ENCODE peak calls at places on chromosomes 7 and 10, in eight cellular contexts. B is GM23248; W is stomach; M is Jurkat, Clone E6-1; X is heart left ventricle; A is Caco-2; H is brain microvascular endothelial cell; C is HCT116. Q is an unnamed sample.

GRCh38 chr10:109668137-109668536 is 255.2 kb downstream of the XPNPEP1 start:
- DNase-seq in X (no peak), A (no peak), W (no peak), B (no peak), M (no peak), H (no peak), C (no peak), Q (no peak)

GRCh38 chr7:131400833-131401593 is 73.3 kb downstream of the MKLN1 start:
- DNase-seq in A (no peak), W (no peak), C (no peak), X (no peak), M (no peak), H (no peak), B (peak; percentile 46), Q (no peak)

GRCh38 chr7:55132550-55132889 is 113.7 kb downstream of the EGFR start:
- DNase-seq in H (no peak), A (no peak), C (no peak), W (no peak), X (no peak), B (no peak), M (no peak), Q (no peak)

GRCh38 chr7:149297034-149297755 is 35.2 kb downstream of the ZNF783 start:
- DNase-seq in A (no peak), M (no peak), H (no peak), X (no peak), W (no peak), C (no peak), B (no peak), Q (no peak)

GRCh38 chr7:157651366-157652160 is 314.8 kb downstream of the DNAJB6 start:
- DNase-seq in X (no peak), M (no peak), H (no peak), W (no peak), C (no peak), A (no peak), B (no peak), Q (no peak)

GRCh38 chr7:135490783-135491182 is 19.1 kb downstream of the CNOT4 start:
- DNase-seq in C (no peak), B (peak; percentile 37), X (no peak), M (no peak), W (peak; percentile 53), A (no peak), H (peak; percentile 50), Q (no peak)

GRCh38 chr10:76071638-76072317 is 640.4 kb downstream of the LRMDA start:
- DNase-seq in C (no peak), M (no peak), X (no peak), W (no peak), H (no peak), B (no peak), A (no peak), Q (no peak)

GRCh38 chr7:139095194-139095659 is 14.3 kb downstream of the ZC3HAV1 start:
- DNase-seq in X (no peak), B (no peak), H (no peak), C (no peak), M (peak; percentile 98), W (no peak), A (no peak), Q (no peak)

GRCh38 chr10:18279202-18279601 is 139.0 kb downstream of the CACNB2 start:
- DNase-seq in X (no peak), W (no peak), B (peak; percentile 72), M (no peak), H (peak; percentile 9), C (no peak), A (no peak), Q (no peak)

GRCh38 chr10:119364941-119365340 is 157.6 kb downstream of the GRK5 start:
- DNase-seq in X (no peak), W (no peak), C (no peak), H (no peak), A (no peak), B (peak; percentile 29), M (no peak), Q (no peak)

GRCh38 chr10:53209941-53210611 is 437.5 kb upstream of the MBL2 start:
- DNase-seq in C (no peak), H (no peak), M (peak; percentile 3), X (no peak), W (no peak), B (peak; percentile 9), A (no peak), Q (no peak)

GRCh38 chr10:69684981-69685353 is 54.9 kb downstream of the FAM241B start:
- DNase-seq in C (no peak), A (no peak), X (no peak), H (no peak), W (no peak), M (no peak), B (no peak), Q (no peak)

GRCh38 chr10:69685802-69686585 is 55.9 kb downstream of the FAM241B start:
- DNase-seq in A (no peak), M (no peak), B (no peak), X (peak; percentile 87), C (no peak), W (peak; percentile 33), H (peak; percentile 55), Q (no peak)

GRCh38 chr10:69685426-69685801 is 55.4 kb downstream of the FAM241B start:
- DNase-seq in C (no peak), H (peak; percentile 38), B (no peak), A (no peak), X (no peak), M (no peak), W (no peak), Q (no peak)

GRCh38 chr10:69682955-69683474 is 53.0 kb downstream of the FAM241B start:
- DNase-seq in A (peak; percentile 9), C (no peak), B (no peak), W (no peak), H (no peak), M (no peak), X (no peak), Q (no peak)

DNA sequence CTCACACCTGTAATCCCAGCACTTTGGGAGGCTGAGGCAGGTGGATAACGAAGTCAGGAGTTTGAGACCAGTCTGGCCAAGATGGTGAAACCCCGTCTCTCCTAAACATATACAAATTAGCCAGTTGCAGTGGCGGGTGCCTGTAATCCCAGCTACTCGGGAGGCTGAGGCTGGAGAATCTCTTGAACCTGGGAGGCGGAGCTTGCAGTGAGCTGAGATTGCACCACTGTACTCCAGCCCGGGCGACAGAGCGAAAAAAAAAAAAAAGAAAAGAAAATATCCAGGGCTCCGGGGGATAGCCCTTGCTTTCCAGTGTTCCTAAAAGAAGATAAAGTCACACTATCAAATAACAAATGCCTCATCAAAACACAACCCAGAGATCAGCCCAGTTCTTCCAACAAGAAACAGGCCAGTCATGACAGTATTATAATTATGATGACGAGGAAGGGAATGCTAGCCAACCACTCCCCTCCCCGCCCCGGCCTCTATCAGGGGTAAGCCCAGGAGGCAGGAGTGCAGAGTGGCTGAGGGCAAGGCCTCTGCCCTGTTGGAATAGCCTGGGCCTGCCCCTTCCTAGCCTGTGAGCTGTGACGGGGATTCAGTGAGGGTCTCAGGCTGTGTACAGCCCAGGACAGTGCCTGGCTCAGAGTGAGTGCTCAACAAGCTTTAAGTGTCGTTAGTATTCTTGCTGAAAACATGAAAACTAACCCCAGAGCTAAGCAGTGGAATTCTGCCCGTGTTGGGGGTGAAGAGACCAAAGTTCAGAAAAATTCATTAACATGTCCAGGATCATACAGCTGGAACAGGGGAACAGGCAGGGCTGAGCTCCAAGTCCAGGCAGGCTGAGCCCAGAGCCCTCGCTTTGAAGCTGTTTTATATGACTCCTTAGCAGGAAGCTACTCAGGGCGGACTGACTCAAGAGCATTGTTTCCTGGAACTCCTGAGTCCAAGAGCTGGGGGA is 54.3 kb downstream of the FAM241B start:
- DNase-seq in B (peak; percentile 45), M (no peak), H (peak; percentile 63), W (peak; percentile 30), X (peak; percentile 65), C (no peak), A (peak; percentile 92), Q (no peak)
- H3K4me3 ChIP-seq in B (no peak overlapping the region), M (no peak overlapping the region), H (no peak overlapping the region), W (no peak overlapping the region), X (no peak overlapping the region), C (no peak overlapping the region), A (no peak overlapping the region), Q (no peak overlapping the region)

DNA sequence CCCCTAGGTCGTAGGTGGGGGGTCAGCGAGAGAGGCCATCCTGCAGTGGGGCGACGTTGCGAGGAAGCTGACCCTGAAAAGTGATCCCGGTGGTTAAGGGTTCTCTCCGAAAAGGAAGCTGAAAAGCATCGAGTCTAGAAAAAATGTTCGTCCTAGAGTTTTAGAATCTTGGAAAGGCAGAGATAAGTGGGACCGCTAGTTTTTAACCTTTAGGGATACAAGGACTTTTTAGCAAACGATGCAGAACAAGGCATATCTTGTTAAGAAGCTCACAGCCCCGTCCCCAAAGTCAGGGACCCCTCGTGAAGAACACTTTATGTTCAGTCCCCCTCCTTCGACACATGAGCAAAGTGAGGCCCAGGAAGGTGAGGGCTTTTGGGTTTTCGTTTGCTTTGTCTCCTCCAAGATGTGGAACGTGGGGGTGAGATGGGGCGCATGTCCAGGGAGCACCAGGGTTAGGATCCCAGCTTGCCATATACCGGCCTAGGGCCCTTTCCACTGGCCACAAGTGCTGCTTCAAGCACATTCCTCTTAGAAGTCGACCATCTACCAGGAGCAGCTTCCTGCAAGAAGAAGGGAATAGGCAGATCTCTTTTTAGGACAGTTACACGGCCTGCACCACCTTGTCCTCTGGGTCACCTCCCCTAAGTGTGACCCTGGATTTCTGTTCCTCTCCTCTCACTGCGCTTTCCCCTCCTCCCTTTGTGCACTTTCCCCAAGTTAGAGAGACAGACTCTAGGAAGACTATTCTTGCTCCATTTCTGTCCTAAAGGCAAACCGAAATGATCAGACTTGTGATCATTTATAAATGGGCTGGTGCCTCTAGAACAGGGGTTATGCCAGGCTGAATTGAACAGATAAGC is 969 bp downstream of the SLC35G1 start:
- DNase-seq in W (no peak), A (no peak), M (no peak), X (peak; percentile 15), C (no peak), B (peak; percentile 31), H (no peak), Q (no peak)
- H3K4me3 ChIP-seq in W (peak overlapping the region; percentile 78), A (peak overlapping the region; percentile 76), M (peak overlapping the region; percentile 83), X (peak overlapping the region; percentile 89), C (peak overlapping the region; percentile 64), B (peak overlapping the region; percentile 81), H (peak overlapping the region; percentile 73), Q (peak overlapping the region; percentile 81)

GRCh38 chr7:24879281-24879680 is 100.7 kb downstream of the OSBPL3 start:
- DNase-seq in C (no peak), M (no peak), X (no peak), B (peak; percentile 50), A (no peak), H (no peak), W (no peak), Q (no peak)
- H3K4me3 ChIP-seq in C (no peak overlapping the region), M (no peak overlapping the region), X (no peak overlapping the region), B (no peak overlapping the region), A (no peak overlapping the region), H (no peak overlapping the region), W (no peak overlapping the region), Q (no peak overlapping the region)

GRCh38 chr10:1418031-1418550 is 319.2 kb downstream of the ADARB2 start:
- DNase-seq in H (no peak), B (no peak), W (no peak), X (no peak), C (no peak), M (no peak), A (no peak), Q (no peak)

GRCh38 chr10:1420663-1421362 is 316.5 kb downstream of the ADARB2 start:
- DNase-seq in A (peak; percentile 82), X (no peak), M (peak; percentile 58), B (peak; percentile 22), H (peak; percentile 49), C (peak; percentile 40), W (peak; percentile 81), Q (no peak)

GRCh38 chr10:1422275-1422674 is 315.1 kb downstream of the ADARB2 start:
- DNase-seq in A (no peak), X (no peak), M (no peak), H (no peak), W (no peak), C (no peak), B (no peak), Q (no peak)

GRCh38 chr10:1417574-1417973 is 319.8 kb downstream of the ADARB2 start:
- DNase-seq in W (peak; percentile 13), H (no peak), C (no peak), B (no peak), A (no peak), M (no peak), X (no peak), Q (no peak)

GRCh38 chr10:1419796-1420429 is 317.4 kb downstream of the ADARB2 start:
- DNase-seq in W (no peak), A (no peak), H (no peak), B (no peak), M (no peak), X (no peak), C (no peak), Q (no peak)
- H3K4me3 ChIP-seq in W (no peak overlapping the region), A (no peak overlapping the region), H (no peak overlapping the region), B (no peak overlapping the region), M (no peak overlapping the region), X (no peak overlapping the region), C (no peak overlapping the region), Q (no peak overlapping the region)

Q was measured in retinal pigment epithelial cell.